ENCODE peak calls at places on chromosomes 16 and 17, in eight cellular contexts. A is NCI-H1436; L is Calu3; E is mucosa of descending colon; W is right cardiac atrium; Y is stimulated activated CD8-positive, alpha-beta memory T cell treated with anti-CD3 and anti-CD28 coated beads, Interleukin-15, amount 100 ng/mL, for 24 hours; N is GOT3; I is pancreas. J is an unnamed sample.

GRCh38 chr17:13888043-13888442 is 181.3 kb upstream of the COX10 start:
- DNase-seq in A (no peak), L (no peak), E (no peak), W (peak), Y (no peak), N (no peak), I (peak), J (peak)

GRCh38 chr16:20181386-20181785 is 107.7 kb upstream of the GPR139 start:
- DNase-seq in A (no peak), L (no peak), E (no peak), W (no peak), Y (no peak), N (no peak), I (no peak), J (no peak)

GRCh38 chr16:69741519-69741918 is 13.2 kb downstream of the NOB1 start:
- DNase-seq in A (no peak), L (no peak), E (no peak), W (no peak), Y (no peak), N (no peak), I (no peak), J (no peak)

GRCh38 chr16:86120982-86121242 is 221.9 kb downstream of the IRF8 start:
- DNase-seq in A (no peak), L (no peak), E (no peak), W (no peak), Y (no peak), N (no peak), I (no peak), J (no peak)

GRCh38 chr17:59330314-59330942 is 1.0 kb upstream of the YPEL2 start:
- DNase-seq in A (no peak), L (peak), E (peak), W (peak), Y (no peak), N (no peak), I (peak), J (peak)

GRCh38 chr17:1039511-1040215 is 42.7 kb downstream of the TIMM22 start:
- DNase-seq in A (no peak), L (no peak), E (peak), W (peak), Y (no peak), N (no peak), I (no peak), J (no peak)

GRCh38 chr17:80877095-80877828 is 114.4 kb upstream of the CHMP6 start:
- DNase-seq in A (no peak), L (no peak), E (peak), W (no peak), Y (no peak), N (no peak), I (no peak), J (no peak)

GRCh38 chr16:9308300-9309209 is 217.1 kb downstream of the HAPSTR1 start:
- DNase-seq in A (no peak), L (no peak), E (no peak), W (no peak), Y (no peak), N (no peak), I (peak), J (no peak)

GRCh38 chr16:71628810-71629209 is 2.8 kb downstream of the MARVELD3 start:
- DNase-seq in A (peak), L (no peak), E (no peak), W (no peak), Y (no peak), N (no peak), I (no peak), J (no peak)

GRCh38 chr16:47574091-47575054 is 113.2 kb downstream of the PHKB start:
- DNase-seq in A (no peak), L (peak), E (no peak), W (no peak), Y (no peak), N (peak), I (no peak), J (no peak)

GRCh38 chr17:37360632-37361031 is 15.2 kb upstream of the C17orf78 start:
- DNase-seq in A (no peak), L (peak), E (no peak), W (no peak), Y (no peak), N (no peak), I (no peak), J (no peak)

GRCh38 chr17:2238432-2239169 is 65.0 kb downstream of the SMG6 start:
- DNase-seq in A (no peak), L (no peak), E (no peak), W (peak), Y (no peak), N (no peak), I (no peak), J (no peak)

GRCh38 chr17:16352838-16353701 is at the start of gene CENPV:
- DNase-seq in A (peak), L (peak), E (peak), W (peak), Y (peak), N (no peak), I (peak), J (peak)

GRCh38 chr17:57989011-57989345 is 924 bp upstream of the VEZF1 start:
- DNase-seq in A (no peak), L (peak), E (no peak), W (peak), Y (no peak), N (no peak), I (peak), J (peak)

GRCh38 chr17:47188266-47188665 is 829 bp downstream of the CDC27 start:
- DNase-seq in A (no peak), L (no peak), E (no peak), W (no peak), Y (no peak), N (no peak), I (no peak), J (peak)

GRCh38 chr17:36602924-36603384 is 1.6 kb downstream of the MRM1 start:
- DNase-seq in A (peak), L (peak), E (no peak), W (peak), Y (peak), N (no peak), I (peak), J (peak)

GRCh38 chr17:556431-556995 is 158.1 kb downstream of the VPS53 start:
- DNase-seq in A (no peak), L (no peak), E (no peak), W (no peak), Y (no peak), N (no peak), I (no peak), J (no peak)

GRCh38 chr17:27454089-27454488 is 2.2 kb upstream of the KSR1 start:
- DNase-seq in A (no peak), L (no peak), E (no peak), W (no peak), Y (no peak), N (no peak), I (no peak), J (no peak)

GRCh38 chr17:79844869-79845600 is 5.8 kb upstream of the CBX4 start:
- DNase-seq in A (peak), L (peak), E (peak), W (peak), Y (no peak), N (no peak), I (peak), J (peak)

GRCh38 chr17:82424001-82424862 is 5.8 kb upstream of the OGFOD3 start:
- DNase-seq in A (peak), L (peak), E (no peak), W (no peak), Y (peak), N (no peak), I (no peak), J (peak)

GRCh38 chr16:23343643-23344612 is 41.8 kb downstream of the SCNN1B start:
- DNase-seq in A (no peak), L (no peak), E (no peak), W (no peak), Y (no peak), N (no peak), I (no peak), J (no peak)

GRCh38 chr17:74042744-74043486 is 160.6 kb upstream of the RPL38 start:
- DNase-seq in A (no peak), L (peak), E (no peak), W (peak), Y (no peak), N (peak), I (no peak), J (no peak)

GRCh38 chr17:5899496-5900195 is 170.5 kb upstream of the WSCD1 start:
- DNase-seq in A (no peak), L (no peak), E (no peak), W (no peak), Y (no peak), N (no peak), I (no peak), J (no peak)

GRCh38 chr17:27807567-27808470 is 7.5 kb upstream of the NOS2 start:
- DNase-seq in A (peak), L (peak), E (peak), W (no peak), Y (no peak), N (no peak), I (no peak), J (no peak)

GRCh38 chr17:7261377-7262191 is 694 bp downstream of the CLDN7 start:
- DNase-seq in A (no peak), L (peak), E (peak), W (no peak), Y (no peak), N (no peak), I (peak), J (no peak)

J was measured in HuH-7.